ENCODE peak calls at places on chromosomes 7 and 10, in four cellular contexts. One of them, this sample, is unnamed.

GRCh38 chr10:75123088-75123682 is 11.7 kb downstream of the SAMD8 start:
- DNase-seq in body of pancreas: no peak
- DNase-seq in kidney epithelial cell: no peak
- DNase-seq in nephron progenitor cell: no peak
- DNase-seq in this sample: no peak

GRCh38 chr7:66837007-66837406 is 84.0 kb upstream of the TMEM248 start:
- DNase-seq in body of pancreas: no peak
- DNase-seq in kidney epithelial cell: no peak
- DNase-seq in nephron progenitor cell: peak; percentile 34
- DNase-seq in this sample: no peak

GRCh38 chr10:78865518-78865835 is 203.3 kb upstream of the ZMIZ1 start:
- DNase-seq in body of pancreas: no peak
- DNase-seq in kidney epithelial cell: no peak
- DNase-seq in nephron progenitor cell: no peak
- DNase-seq in this sample: peak; percentile 27

GRCh38 chr10:60728056-60728455 is 50.2 kb upstream of the CDK1 start:
- DNase-seq in body of pancreas: no peak
- DNase-seq in kidney epithelial cell: no peak
- DNase-seq in nephron progenitor cell: no peak
- DNase-seq in this sample: no peak

GRCh38 chr7:43248961-43249807 is 136.7 kb downstream of the HECW1 start:
- DNase-seq in body of pancreas: no peak
- DNase-seq in kidney epithelial cell: no peak
- DNase-seq in nephron progenitor cell: no peak
- DNase-seq in this sample: peak; percentile 32

GRCh38 chr7:24812313-24812945 is 55.2 kb upstream of the GSDME start:
- DNase-seq in body of pancreas: peak; percentile 69
- DNase-seq in kidney epithelial cell: no peak
- DNase-seq in nephron progenitor cell: peak; percentile 67
- DNase-seq in this sample: peak; percentile 51

GRCh38 chr7:4727914-4728705 is 46.0 kb downstream of the FOXK1 start:
- DNase-seq in body of pancreas: no peak
- DNase-seq in kidney epithelial cell: no peak
- DNase-seq in nephron progenitor cell: no peak
- DNase-seq in this sample: no peak

GRCh38 chr7:43636093-43636492 is 53.2 kb downstream of the STK17A start:
- DNase-seq in body of pancreas: no peak
- DNase-seq in kidney epithelial cell: no peak
- DNase-seq in nephron progenitor cell: no peak
- DNase-seq in this sample: peak; percentile 89

GRCh38 chr7:39952791-39953190 is 2.7 kb downstream of the CDK13 start:
- DNase-seq in body of pancreas: no peak
- DNase-seq in kidney epithelial cell: no peak
- DNase-seq in nephron progenitor cell: no peak
- DNase-seq in this sample: no peak

GRCh38 chr10:4781955-4782354 is 44.1 kb upstream of the AKR1E2 start:
- DNase-seq in body of pancreas: no peak
- DNase-seq in kidney epithelial cell: peak; percentile 89
- DNase-seq in nephron progenitor cell: no peak
- DNase-seq in this sample: no peak

GRCh38 chr10:60917331-60918280 is 26.4 kb downstream of the RHOBTB1 start:
- DNase-seq in body of pancreas: no peak
- DNase-seq in kidney epithelial cell: no peak
- DNase-seq in nephron progenitor cell: no peak
- DNase-seq in this sample: no peak

GRCh38 chr10:79979310-79979972 is 30.5 kb upstream of the SFTPD start:
- DNase-seq in body of pancreas: peak; percentile 58
- DNase-seq in kidney epithelial cell: no peak
- DNase-seq in nephron progenitor cell: no peak
- DNase-seq in this sample: peak; percentile 77

GRCh38 chr10:101367569-101368453 is 13.8 kb downstream of the BTRC start:
- DNase-seq in body of pancreas: no peak
- DNase-seq in kidney epithelial cell: peak; percentile 77
- DNase-seq in nephron progenitor cell: no peak
- DNase-seq in this sample: no peak

GRCh38 chr7:94389381-94389780 is 5.3 kb upstream of the COL1A2 start:
- DNase-seq in body of pancreas: no peak
- DNase-seq in kidney epithelial cell: no peak
- DNase-seq in nephron progenitor cell: no peak
- DNase-seq in this sample: no peak

GRCh38 chr10:45429790-45430189 is 55.8 kb downstream of the ALOX5 start:
- DNase-seq in body of pancreas: no peak
- DNase-seq in kidney epithelial cell: no peak
- DNase-seq in nephron progenitor cell: no peak
- DNase-seq in this sample: no peak

GRCh38 chr10:132101529-132101928 is 35.8 kb downstream of the JAKMIP3 start:
- DNase-seq in body of pancreas: no peak
- DNase-seq in kidney epithelial cell: no peak
- DNase-seq in nephron progenitor cell: no peak
- DNase-seq in this sample: peak; percentile 16

GRCh38 chr10:122464575-122464974 is 3.2 kb downstream of the HTRA1 start:
- DNase-seq in body of pancreas: no peak
- DNase-seq in kidney epithelial cell: no peak
- DNase-seq in nephron progenitor cell: no peak
- DNase-seq in this sample: no peak

GRCh38 chr10:21746118-21746517 is 212.1 kb downstream of the MLLT10 start:
- DNase-seq in body of pancreas: no peak
- DNase-seq in kidney epithelial cell: no peak
- DNase-seq in nephron progenitor cell: no peak
- DNase-seq in this sample: no peak

GRCh38 chr7:43531700-43532099 is 51.2 kb upstream of the STK17A start:
- DNase-seq in body of pancreas: no peak
- DNase-seq in kidney epithelial cell: no peak
- DNase-seq in nephron progenitor cell: no peak
- DNase-seq in this sample: no peak

GRCh38 chr10:130623680-130624271 is 487.6 kb downstream of the GLRX3 start:
- DNase-seq in body of pancreas: no peak
- DNase-seq in kidney epithelial cell: no peak
- DNase-seq in nephron progenitor cell: peak; percentile 70
- DNase-seq in this sample: no peak

GRCh38 chr10:68139451-68140272 is 30.4 kb downstream of the MYPN start:
- DNase-seq in body of pancreas: no peak
- DNase-seq in kidney epithelial cell: no peak
- DNase-seq in nephron progenitor cell: no peak
- DNase-seq in this sample: no peak

GRCh38 chr10:18594574-18595156 is 56.7 kb downstream of the NSUN6 start:
- DNase-seq in body of pancreas: no peak
- DNase-seq in kidney epithelial cell: no peak
- DNase-seq in nephron progenitor cell: peak; percentile 7
- DNase-seq in this sample: no peak

GRCh38 chr10:14875941-14876340 is 2.7 kb upstream of the SUV39H2 start:
- DNase-seq in body of pancreas: no peak
- DNase-seq in kidney epithelial cell: no peak
- DNase-seq in nephron progenitor cell: no peak
- DNase-seq in this sample: no peak

GRCh38 chr7:18064242-18064838 is 36.7 kb upstream of the PRPS1L1 start:
- DNase-seq in body of pancreas: peak; percentile 34
- DNase-seq in kidney epithelial cell: no peak
- DNase-seq in nephron progenitor cell: peak; percentile 48
- DNase-seq in this sample: no peak

GRCh38 chr7:45715471-45716352 is 141.5 kb downstream of the ADCY1 start:
- DNase-seq in body of pancreas: no peak
- DNase-seq in kidney epithelial cell: no peak
- DNase-seq in nephron progenitor cell: no peak
- DNase-seq in this sample: peak; percentile 27

GRCh38 chr10:45374451-45375052 is 536 bp downstream of the ALOX5 start:
- DNase-seq in body of pancreas: no peak
- DNase-seq in kidney epithelial cell: peak; percentile 25
- DNase-seq in nephron progenitor cell: no peak
- DNase-seq in this sample: no peak

GRCh38 chr10:79103078-79103477 is 34.3 kb downstream of the ZMIZ1 start:
- DNase-seq in body of pancreas: no peak
- DNase-seq in kidney epithelial cell: no peak
- DNase-seq in nephron progenitor cell: no peak
- DNase-seq in this sample: no peak

GRCh38 chr10:62437696-62438095 is 63.5 kb downstream of the ZNF365 start:
- DNase-seq in body of pancreas: no peak
- DNase-seq in kidney epithelial cell: no peak
- DNase-seq in nephron progenitor cell: peak; percentile 25
- DNase-seq in this sample: no peak

GRCh38 chr7:158470336-158470735 is 117.3 kb downstream of the PTPRN2 start:
- DNase-seq in body of pancreas: no peak
- DNase-seq in kidney epithelial cell: no peak
- DNase-seq in nephron progenitor cell: no peak
- DNase-seq in this sample: no peak

GRCh38 chr10:4354382-4354812 is 471.6 kb upstream of the AKR1E2 start:
- DNase-seq in body of pancreas: no peak
- DNase-seq in kidney epithelial cell: peak; percentile 90
- DNase-seq in nephron progenitor cell: no peak
- DNase-seq in this sample: no peak

GRCh38 chr7:128202287-128202957 is 38.7 kb upstream of the LEP start:
- DNase-seq in body of pancreas: no peak
- DNase-seq in kidney epithelial cell: no peak
- DNase-seq in nephron progenitor cell: no peak
- DNase-seq in this sample: no peak

GRCh38 chr10:72083234-72084093 is 4.9 kb downstream of the SPOCK2 start:
- DNase-seq in body of pancreas: no peak
- DNase-seq in kidney epithelial cell: no peak
- DNase-seq in nephron progenitor cell: no peak
- DNase-seq in this sample: no peak

GRCh38 chr7:2613926-2614613 is 17.7 kb upstream of the TTYH3 start:
- DNase-seq in body of pancreas: peak; percentile 40
- DNase-seq in kidney epithelial cell: no peak
- DNase-seq in nephron progenitor cell: no peak
- DNase-seq in this sample: peak; percentile 82

GRCh38 chr10:107442035-107442505 is 277.6 kb upstream of the SORCS1 start:
- DNase-seq in body of pancreas: no peak
- DNase-seq in kidney epithelial cell: peak; percentile 70
- DNase-seq in nephron progenitor cell: no peak
- DNase-seq in this sample: no peak

GRCh38 chr7:84277628-84278224 is 83.1 kb upstream of the SEMA3A start:
- DNase-seq in body of pancreas: no peak
- DNase-seq in kidney epithelial cell: no peak
- DNase-seq in nephron progenitor cell: no peak
- DNase-seq in this sample: no peak

GRCh38 chr7:84271550-84271949 is 77.0 kb upstream of the SEMA3A start:
- DNase-seq in body of pancreas: no peak
- DNase-seq in kidney epithelial cell: peak; percentile 29
- DNase-seq in nephron progenitor cell: no peak
- DNase-seq in this sample: no peak

GRCh38 chr7:84274029-84274638 is 79.5 kb upstream of the SEMA3A start:
- DNase-seq in body of pancreas: no peak
- DNase-seq in kidney epithelial cell: no peak
- DNase-seq in nephron progenitor cell: no peak
- DNase-seq in this sample: no peak
- TF ChIP-seq CTCF in body of pancreas: no peak
- TF ChIP-seq CTCF in kidney epithelial cell: no peak
- TF ChIP-seq CTCF in nephron progenitor cell: no peak
- TF ChIP-seq CTCF in this sample: no peak

GRCh38 chr7:498678-499641 is 20.7 kb downstream of the PDGFA start:
- DNase-seq in body of pancreas: peak; percentile 85
- DNase-seq in kidney epithelial cell: no peak
- DNase-seq in nephron progenitor cell: no peak
- DNase-seq in this sample: no peak

GRCh38 chr7:497946-498655 is 21.5 kb downstream of the PDGFA start:
- DNase-seq in body of pancreas: no peak
- DNase-seq in kidney epithelial cell: no peak
- DNase-seq in nephron progenitor cell: no peak
- DNase-seq in this sample: no peak

GRCh38 chr7:496528-497295 is 22.9 kb downstream of the PDGFA start:
- DNase-seq in body of pancreas: no peak
- DNase-seq in kidney epithelial cell: no peak
- DNase-seq in nephron progenitor cell: no peak
- DNase-seq in this sample: no peak

GRCh38 chr7:495761-496321 is 23.8 kb downstream of the PDGFA start:
- DNase-seq in body of pancreas: no peak
- DNase-seq in kidney epithelial cell: no peak
- DNase-seq in nephron progenitor cell: no peak
- DNase-seq in this sample: no peak

GRCh38 chr7:497346-497745 is 22.3 kb downstream of the PDGFA start:
- DNase-seq in body of pancreas: no peak
- DNase-seq in kidney epithelial cell: no peak
- DNase-seq in nephron progenitor cell: no peak
- DNase-seq in this sample: no peak
- TF ChIP-seq CTCF in body of pancreas: no peak
- TF ChIP-seq CTCF in kidney epithelial cell: no peak
- TF ChIP-seq CTCF in nephron progenitor cell: no peak
- TF ChIP-seq CTCF in this sample: no peak

GRCh38 chr7:79361214-79361613 is 92.3 kb downstream of the MAGI2 start:
- DNase-seq in body of pancreas: no peak
- DNase-seq in kidney epithelial cell: no peak
- DNase-seq in nephron progenitor cell: no peak
- DNase-seq in this sample: no peak
- TF ChIP-seq CTCF in body of pancreas: no peak
- TF ChIP-seq CTCF in kidney epithelial cell: no peak
- TF ChIP-seq CTCF in nephron progenitor cell: no peak
- TF ChIP-seq CTCF in this sample: no peak

GRCh38 chr10:50674469-50675254 is 50.9 kb upstream of the SGMS1 start:
- DNase-seq in body of pancreas: no peak
- DNase-seq in kidney epithelial cell: no peak
- DNase-seq in nephron progenitor cell: no peak
- DNase-seq in this sample: no peak

DNA sequence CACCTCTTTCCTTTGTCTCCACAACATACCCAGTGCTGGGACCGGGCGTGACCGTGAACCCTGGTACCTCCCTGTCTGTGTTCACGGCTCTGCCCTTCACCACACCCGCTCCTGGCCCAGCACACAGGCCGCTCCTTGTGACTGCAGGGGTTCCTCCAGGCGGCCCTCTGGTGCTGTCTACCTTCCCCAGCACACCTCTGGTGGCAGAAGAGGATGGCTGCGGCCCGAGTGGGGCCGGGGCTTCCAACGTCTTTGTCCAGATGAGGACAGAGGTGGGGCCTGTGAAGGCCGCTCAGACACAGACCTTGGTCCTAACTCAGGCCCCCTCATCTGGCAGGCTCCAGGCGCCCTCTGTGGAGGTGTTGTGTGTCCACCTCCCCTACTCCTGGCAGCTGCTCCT is 55.4 kb upstream of the SGMS1 start:
- DNase-seq in body of pancreas: no peak
- DNase-seq in kidney epithelial cell: no peak
- DNase-seq in nephron progenitor cell: no peak
- DNase-seq in this sample: no peak
- TF ChIP-seq CTCF in body of pancreas: no peak
- TF ChIP-seq CTCF in kidney epithelial cell: no peak
- TF ChIP-seq CTCF in nephron progenitor cell: no peak
- TF ChIP-seq CTCF in this sample: no peak

GRCh38 chr10:116828121-116828520 is 21.2 kb upstream of the ENO4 start:
- DNase-seq in body of pancreas: no peak
- DNase-seq in kidney epithelial cell: no peak
- DNase-seq in nephron progenitor cell: no peak
- DNase-seq in this sample: no peak
- TF ChIP-seq CTCF in body of pancreas: no peak
- TF ChIP-seq CTCF in kidney epithelial cell: no peak
- TF ChIP-seq CTCF in nephron progenitor cell: no peak
- TF ChIP-seq CTCF in this sample: no peak

GRCh38 chr10:13276749-13277394 is 23.0 kb downstream of the PHYH start:
- DNase-seq in body of pancreas: no peak
- DNase-seq in kidney epithelial cell: no peak
- DNase-seq in nephron progenitor cell: no peak
- DNase-seq in this sample: no peak
- TF ChIP-seq CTCF in body of pancreas: no peak
- TF ChIP-seq CTCF in kidney epithelial cell: no peak
- TF ChIP-seq CTCF in nephron progenitor cell: no peak
- TF ChIP-seq CTCF in this sample: no peak

GRCh38 chr7:149468208-149468607 is 7.3 kb upstream of the ZNF777 start:
- DNase-seq in body of pancreas: no peak
- DNase-seq in kidney epithelial cell: no peak
- DNase-seq in nephron progenitor cell: no peak
- DNase-seq in this sample: no peak
- TF ChIP-seq CTCF in body of pancreas: no peak
- TF ChIP-seq CTCF in kidney epithelial cell: no peak
- TF ChIP-seq CTCF in nephron progenitor cell: no peak
- TF ChIP-seq CTCF in this sample: no peak

This sample was measured in lung.